ENCODE peak calls at places on chromosomes 6 and 20, in four cellular contexts. G is H1, R is GM12891, U is GM12878. J is an unnamed sample.
A peak's percentile ranks its signal among the peaks of the same experiment; 100 is the strongest.

GRCh38 chr6:79526897-79527296 is 10.3 kb downstream of the LCA5 start:
- DNase-seq in U (no peak), G (no peak), R (no peak), J (no peak)

GRCh38 chr6:168032383-168032760 is 34.9 kb downstream of the KIF25 start:
- DNase-seq in G (no peak), U (no peak), R (no peak), J (no peak)

GRCh38 chr6:11143394-11144371 is 32.2 kb upstream of the ERVFRD-1 start:
- DNase-seq in R (no peak), G (no peak), U (no peak), J (no peak)

GRCh38 chr6:99145738-99146137 is 198.0 kb upstream of the FBXL4 start:
- DNase-seq in G (no peak), U (no peak), R (no peak), J (no peak)

GRCh38 chr6:122692807-122693580 is 82.8 kb downstream of the PKIB start:
- DNase-seq in R (no peak), U (no peak), G (no peak), J (no peak)

GRCh38 chr6:108714012-108714773 is 134.0 kb upstream of the ARMC2 start:
- DNase-seq in R (no peak), G (no peak), U (no peak), J (no peak)

GRCh38 chr6:11711644-11711993 is 67.0 kb downstream of the ADTRP start:
- DNase-seq in U (peak; percentile 67), G (no peak), R (no peak), J (no peak)

GRCh38 chr6:125784365-125784764 is 6.4 kb upstream of the NCOA7 start:
- DNase-seq in R (no peak), G (no peak), U (no peak), J (no peak)

GRCh38 chr6:139852484-139853140 is 478.2 kb upstream of the CITED2 start:
- DNase-seq in R (no peak), U (no peak), G (no peak), J (no peak)

GRCh38 chr6:80179691-80180090 is 73.2 kb downstream of the BCKDHB start:
- DNase-seq in G (no peak), R (no peak), U (no peak), J (no peak)

GRCh38 chr20:645318-646106 is 7.5 kb downstream of the SRXN1 start:
- DNase-seq in R (peak; percentile 88), G (peak; percentile 96), U (peak; percentile 25), J (peak; percentile 85)
- TF ChIP-seq TAF1 in R (no peak), G (no peak), U (no peak), J (no peak)

DNA sequence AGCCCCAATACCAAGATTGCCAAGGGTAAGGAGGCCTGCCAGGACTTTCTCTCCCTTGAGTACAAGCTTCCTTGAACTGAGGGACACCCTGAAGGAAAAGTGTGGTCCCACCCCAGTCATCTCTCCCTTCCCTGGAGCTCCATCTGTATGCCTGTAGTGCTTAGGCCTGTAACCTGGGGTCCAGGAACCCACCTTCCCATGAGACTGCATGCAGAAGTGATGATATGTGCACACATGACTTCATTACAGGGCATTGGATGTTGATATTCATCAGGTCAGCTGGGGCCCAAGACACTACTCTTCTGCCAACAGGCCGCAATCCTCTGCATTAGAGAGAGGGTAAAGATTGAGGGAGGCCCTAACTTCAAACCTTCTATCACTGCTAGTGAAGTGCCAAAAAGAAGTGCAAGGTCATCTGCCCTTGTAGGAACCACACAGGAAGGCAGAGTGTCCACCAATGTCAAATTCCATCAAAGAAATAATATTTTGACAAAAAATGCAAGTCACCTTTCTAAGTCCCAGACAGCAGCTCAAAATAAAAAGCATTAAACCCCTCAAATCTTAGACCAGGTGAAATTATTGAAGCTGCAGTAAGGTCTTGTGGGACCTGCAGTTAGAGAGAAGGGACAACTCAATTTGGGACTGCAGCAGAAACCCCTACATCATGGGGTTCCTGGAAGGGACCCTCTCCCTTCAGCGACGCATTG is 5.1 kb downstream of the HLA-F start:
- DNase-seq in U (no peak), R (no peak), G (no peak), J (no peak)
- TF ChIP-seq POLR2AphosphoS5 in U (peak; percentile 51), R (peak; percentile 66), G (no peak), J (peak; percentile 11)

GRCh38 chr6:150143521-150144293 is 863 bp downstream of the PPP1R14C start:
- DNase-seq in R (no peak), U (no peak), G (peak; percentile 59), J (no peak)

GRCh38 chr6:150144294-150144868 is 1.5 kb downstream of the PPP1R14C start:
- DNase-seq in U (no peak), R (no peak), G (no peak), J (no peak)

GRCh38 chr6:150142304-150142656 is 564 bp upstream of the PPP1R14C start:
- DNase-seq in G (no peak), R (no peak), U (no peak), J (no peak)

GRCh38 chr6:150140236-150140969 is 2.4 kb upstream of the PPP1R14C start:
- DNase-seq in G (no peak), R (no peak), U (no peak), J (no peak)

GRCh38 chr6:150142657-150143501 is at the start of gene PPP1R14C:
- DNase-seq in R (peak; percentile 35), G (peak; percentile 75), U (no peak), J (peak; percentile 10)
- TF ChIP-seq POLR2A in R (no peak), G (no peak), U (no peak), J (no peak)

GRCh38 chr6:37041521-37041920 is 36.1 kb downstream of the FGD2 start:
- DNase-seq in G (no peak), U (no peak), R (no peak), J (no peak)

GRCh38 chr6:37036146-37036545 is 30.7 kb downstream of the FGD2 start:
- DNase-seq in G (no peak), R (no peak), U (no peak), J (no peak)

GRCh38 chr6:37039958-37040357 is 34.5 kb downstream of the FGD2 start:
- DNase-seq in G (no peak), R (no peak), U (no peak), J (no peak)

GRCh38 chr6:37042139-37042538 is 36.7 kb downstream of the FGD2 start:
- DNase-seq in G (no peak), R (no peak), U (no peak), J (no peak)

GRCh38 chr6:37038297-37039198 is 33.1 kb downstream of the FGD2 start:
- DNase-seq in U (no peak), R (no peak), G (no peak), J (no peak)
- TF ChIP-seq TAF1 in U (no peak), R (no peak), G (no peak), J (no peak)

DNA sequence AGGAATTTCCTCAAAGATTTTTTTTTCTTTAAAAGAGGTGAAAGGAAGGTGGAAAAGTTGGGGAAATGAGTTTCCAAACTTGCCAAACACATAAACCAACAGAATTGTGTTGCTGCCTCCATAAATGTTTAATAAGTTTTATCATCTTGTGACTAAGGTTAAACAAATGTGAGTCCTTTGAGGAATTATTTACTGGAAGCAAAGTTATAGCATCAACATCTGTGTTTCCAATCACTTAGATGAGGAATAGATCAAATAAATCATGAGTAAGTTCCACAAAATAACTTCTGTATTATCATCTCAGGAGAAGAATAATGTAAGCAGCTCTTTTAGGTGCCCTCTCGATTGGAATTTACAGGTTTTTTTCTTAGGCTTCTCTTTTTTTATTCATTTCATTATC is 20.5 kb downstream of the TSHZ2 start:
- DNase-seq in G (no peak), U (no peak), R (no peak), J (no peak)
- TF ChIP-seq POLR2AphosphoS5 in G (no peak), U (no peak), R (no peak), J (no peak)

GRCh38 chr20:2692036-2692885 is at the start of gene EBF4:
- DNase-seq in G (peak; percentile 64), U (no peak), R (peak; percentile 63), J (peak; percentile 59)
- TF ChIP-seq POLR2A in G (no peak), U (no peak), R (no peak), J (no peak)

GRCh38 chr6:95614094-95614493 is 36.8 kb downstream of the MANEA start:
- DNase-seq in U (no peak), G (no peak), R (no peak), J (no peak)
- TF ChIP-seq TAF1 in U (no peak), G (no peak), R (no peak), J (no peak)

GRCh38 chr6:7910654-7911344 is at the start of gene TXNDC5:
- DNase-seq in R (peak; percentile 76), G (peak; percentile 82), U (no peak), J (peak; percentile 77)
- TF ChIP-seq POLR2AphosphoS5 in R (no peak), G (peak; percentile 63), U (no peak), J (no peak)

J was measured in GM12892.